ENCODE peak calls at places on chromosomes 6 and 20, in four cellular contexts. X is Peyer's patch, P is EL, F is GM12865. T is an unnamed sample.

GRCh38 chr20:822651-823325 is 10.7 kb upstream of the FAM110A start:
- DNase-seq in X (peak), P (no peak), F (no peak), T (no peak)

GRCh38 chr6:121694389-121695185 is 259.1 kb downstream of the GJA1 start:
- DNase-seq in X (no peak), P (peak), F (no peak), T (no peak)

GRCh38 chr6:148431840-148432239 is 89.2 kb downstream of the SASH1 start:
- DNase-seq in X (no peak), P (no peak), F (no peak), T (no peak)

GRCh38 chr6:16240618-16241320 is 2.4 kb downstream of the GMPR start:
- DNase-seq in X (no peak), P (no peak), F (no peak), T (no peak)

GRCh38 chr6:54138795-54139194 is 27.6 kb downstream of the MLIP start:
- DNase-seq in X (no peak), P (no peak), F (no peak), T (no peak)

GRCh38 chr20:13703265-13703664 is 64.5 kb upstream of the TASP1 start:
- DNase-seq in X (no peak), P (no peak), F (no peak), T (no peak)

GRCh38 chr20:34537651-34538050 is 20.9 kb upstream of the MAP1LC3A start:
- DNase-seq in X (no peak), P (no peak), F (no peak), T (no peak)

GRCh38 chr20:45400346-45401031 is 7.6 kb upstream of the DBNDD2 start:
- DNase-seq in X (no peak), P (no peak), F (no peak), T (no peak)

GRCh38 chr20:63106108-63106764 is 99.5 kb upstream of the BHLHE23 start:
- DNase-seq in X (no peak), P (peak), F (no peak), T (peak)

GRCh38 chr6:29755295-29755871 is 32.1 kb downstream of the HLA-F start:
- DNase-seq in X (no peak), P (no peak), F (no peak), T (no peak)

GRCh38 chr20:56171087-56172012 is 77.2 kb upstream of the MC3R start:
- DNase-seq in X (no peak), P (peak), F (no peak), T (peak)

GRCh38 chr6:27031302-27031701 is 216.2 kb upstream of the PRSS16 start:
- DNase-seq in X (no peak), P (peak), F (no peak), T (no peak)

GRCh38 chr6:118565317-118565960 is 17.3 kb downstream of the PLN start:
- DNase-seq in X (no peak), P (no peak), F (peak), T (peak)

GRCh38 chr6:95593025-95593424 is 15.7 kb downstream of the MANEA start:
- DNase-seq in X (peak), P (no peak), F (no peak), T (no peak)

GRCh38 chr6:152189736-152190135 is 382.3 kb downstream of the ESR1 start:
- DNase-seq in X (no peak), P (no peak), F (no peak), T (no peak)

GRCh38 chr6:148440877-148441453 is 98.3 kb downstream of the SASH1 start:
- DNase-seq in X (peak), P (peak), F (no peak), T (peak)

T was measured in T47D.